ENCODE peak calls at places on chromosome 3, in six cellular contexts. A is transverse colon, O is cardiac muscle cell, U is sigmoid colon, D is K562, H is cardiac fibroblast. X is an unnamed sample.

GRCh38 chr3:88003115-88003755 is 55.6 kb downstream of the CGGBP1 start:
- DNase-seq in A (no peak), H (peak), O (peak), U (no peak), D (peak), X (peak)

GRCh38 chr3:73503781-73504180 is 121.0 kb downstream of the PDZRN3 start:
- DNase-seq in H (no peak), U (no peak), A (no peak), D (no peak), O (no peak), X (no peak)

GRCh38 chr3:40309439-40309924 is at the start of gene EIF1B:
- DNase-seq in H (peak), U (peak), A (peak), O (peak), D (peak), X (peak)

GRCh38 chr3:186967686-186968085 is 37.4 kb downstream of the ST6GAL1 start:
- DNase-seq in H (no peak), O (no peak), D (no peak), A (no peak), U (no peak), X (no peak)

GRCh38 chr3:77014236-77014635 is 25.7 kb upstream of the ROBO2 start:
- DNase-seq in O (peak), H (no peak), U (no peak), D (peak), A (no peak), X (no peak)

GRCh38 chr3:118548434-118548833 is 486.2 kb downstream of the IGSF11 start:
- DNase-seq in D (no peak), U (no peak), H (peak), A (no peak), O (no peak), X (no peak)

GRCh38 chr3:59085976-59086375 is 36.2 kb upstream of the CFAP20DC start:
- DNase-seq in O (no peak), U (no peak), H (no peak), D (no peak), A (no peak), X (no peak)

GRCh38 chr3:186216903-186217819 is 108.3 kb upstream of the ETV5 start:
- DNase-seq in A (no peak), H (peak), D (no peak), O (no peak), U (no peak), X (no peak)

GRCh38 chr3:20104167-20104661 is 64.0 kb downstream of the KAT2B start:
- DNase-seq in A (peak), H (no peak), U (no peak), D (no peak), O (no peak), X (no peak)

GRCh38 chr3:72277710-72278109 is 492.8 kb upstream of the PROK2 start:
- DNase-seq in U (no peak), O (no peak), A (no peak), D (no peak), H (no peak), X (no peak)

GRCh38 chr3:195115598-195115905 is 155.4 kb downstream of the XXYLT1 start:
- DNase-seq in H (no peak), A (no peak), D (no peak), O (no peak), U (no peak), X (no peak)

GRCh38 chr3:56424885-56425284 is 43.4 kb downstream of the ERC2 start:
- DNase-seq in H (no peak), U (no peak), A (no peak), D (no peak), O (no peak), X (no peak)

GRCh38 chr3:195895900-195896360 is 12.4 kb downstream of the TNK2 start:
- DNase-seq in D (peak), U (peak), A (peak), H (no peak), O (peak), X (no peak)

GRCh38 chr3:10334461-10334860 is 13.5 kb upstream of the SEC13 start:
- DNase-seq in U (no peak), A (no peak), D (peak), O (no peak), H (peak), X (peak)

GRCh38 chr3:102020670-102021069 is 171.4 kb downstream of the NFKBIZ start:
- DNase-seq in H (no peak), O (no peak), A (no peak), D (no peak), U (no peak), X (no peak)

GRCh38 chr3:33218446-33219174 is at the start of gene SUSD5:
- DNase-seq in O (peak), A (no peak), H (peak), U (no peak), D (no peak), X (peak)

GRCh38 chr3:141306922-141307321 is 61.4 kb upstream of the ZBTB38 start:
- DNase-seq in O (no peak), A (no peak), U (no peak), D (no peak), H (no peak), X (no peak)

GRCh38 chr3:148459931-148460513 is 237.7 kb upstream of the AGTR1 start:
- DNase-seq in U (no peak), D (peak), H (peak), A (no peak), O (no peak), X (no peak)

GRCh38 chr3:139935071-139935865 is at the start of gene CLSTN2:
- DNase-seq in D (peak), U (peak), A (peak), H (peak), O (peak), X (peak)

GRCh38 chr3:116667791-116668190 is 41.8 kb upstream of the TUSC7 start:
- DNase-seq in A (no peak), D (no peak), O (no peak), H (no peak), U (no peak), X (no peak)

GRCh38 chr3:52719618-52720017 is 13.7 kb downstream of the SPCS1 start:
- DNase-seq in D (no peak), O (no peak), A (no peak), U (no peak), H (no peak), X (no peak)

GRCh38 chr3:52722491-52722890 is 16.6 kb downstream of the SPCS1 start:
- DNase-seq in A (no peak), D (no peak), H (no peak), U (no peak), O (no peak), X (no peak)

GRCh38 chr3:52721742-52722033 is 15.8 kb downstream of the SPCS1 start:
- DNase-seq in H (no peak), A (no peak), O (no peak), D (no peak), U (no peak), X (no peak)

GRCh38 chr3:52723935-52724334 is 18.0 kb downstream of the SPCS1 start:
- DNase-seq in D (no peak), U (no peak), H (no peak), O (no peak), A (no peak), X (no peak)

GRCh38 chr3:52721002-52721741 is 15.3 kb downstream of the SPCS1 start:
- DNase-seq in O (no peak), U (no peak), D (no peak), H (peak), A (no peak), X (no peak)
- TF ChIP-seq CTCF in O (no peak), U (no peak), D (no peak), H (no peak), A (no peak), X (no peak)

GRCh38 chr3:52280046-52280445 is 1.6 kb upstream of the WDR82 start:
- DNase-seq in O (peak), U (no peak), A (no peak), H (peak), D (peak), X (no peak)

GRCh38 chr3:52277071-52277964 is 1.1 kb downstream of the WDR82 start:
- DNase-seq in O (peak), A (peak), D (peak), U (peak), H (peak), X (peak)

GRCh38 chr3:52278510-52279069 is at the start of gene WDR82:
- DNase-seq in D (peak), U (peak), H (peak), O (peak), A (peak), X (peak)

GRCh38 chr3:52281980-52282801 is 3.7 kb upstream of the WDR82 start:
- DNase-seq in D (no peak), H (peak), U (no peak), A (no peak), O (no peak), X (no peak)

DNA sequence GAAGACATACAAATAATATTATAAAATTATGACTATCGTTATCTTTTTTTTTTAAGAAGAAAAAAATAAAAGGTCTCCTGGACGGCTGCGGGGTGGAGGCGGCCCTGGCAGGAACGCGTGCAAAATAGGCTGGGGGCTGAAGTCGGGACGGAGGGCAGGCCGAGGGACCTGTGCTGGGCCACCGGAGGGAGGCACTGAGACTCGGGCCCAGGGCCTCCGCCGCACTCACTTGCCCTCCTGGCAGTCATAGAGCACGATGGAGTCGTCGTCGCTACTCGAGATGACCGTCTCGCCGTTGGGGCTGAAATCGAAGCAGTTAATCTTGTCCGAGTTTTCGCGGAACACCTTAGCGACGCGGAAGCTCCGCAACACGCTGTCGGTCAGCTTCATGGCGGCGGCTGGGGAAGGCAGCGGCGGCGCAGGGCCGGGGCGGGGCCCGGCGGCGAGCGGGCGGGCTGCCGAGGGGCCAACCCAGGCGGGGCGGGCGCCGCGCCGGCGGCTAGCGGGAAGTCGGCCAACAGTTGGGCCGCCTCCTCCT is 408 bp downstream of the WDR82 start:
- DNase-seq in A (no peak), U (peak), H (no peak), O (peak), D (no peak), X (peak)
- TF ChIP-seq CTCF in A (peak), U (peak), H (peak), O (peak), D (peak), X (no peak)

DNA sequence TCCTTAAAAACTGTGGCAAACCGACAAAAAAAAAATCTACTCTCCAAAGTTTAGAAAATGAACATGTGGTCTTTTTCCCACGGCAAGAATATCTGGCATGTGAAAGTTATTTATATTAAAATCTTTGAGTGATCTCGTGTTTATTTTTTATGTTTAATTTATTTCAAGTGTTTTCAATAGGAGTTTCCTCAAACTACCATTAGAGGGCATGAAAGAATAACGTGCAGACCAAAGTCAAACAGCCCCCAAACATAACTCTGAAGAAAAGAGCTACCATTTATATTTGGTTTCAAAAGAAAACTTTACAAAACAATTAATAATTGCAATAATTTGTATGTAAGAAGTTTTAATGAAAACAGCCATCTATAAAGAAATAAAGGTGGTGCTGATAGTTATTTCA is 286.3 kb downstream of the ZIC4 start:
- DNase-seq in A (no peak), H (peak), U (no peak), D (no peak), O (peak), X (no peak)
- TF ChIP-seq CTCF in A (peak), H (peak), U (no peak), D (peak), O (peak), X (peak)

GRCh38 chr3:177521305-177521704 is 324.0 kb upstream of the TBL1XR1 start:
- DNase-seq in O (no peak), H (no peak), U (no peak), D (no peak), A (peak), X (no peak)
- TF ChIP-seq CTCF in O (no peak), H (no peak), U (no peak), D (no peak), A (peak), X (no peak)

GRCh38 chr3:62562596-62562995 is 189.2 kb upstream of the FEZF2 start:
- DNase-seq in H (peak), O (no peak), U (no peak), A (no peak), D (no peak), X (no peak)
- TF ChIP-seq CTCF in H (no peak), O (no peak), U (no peak), A (no peak), D (no peak), X (no peak)

DNA sequence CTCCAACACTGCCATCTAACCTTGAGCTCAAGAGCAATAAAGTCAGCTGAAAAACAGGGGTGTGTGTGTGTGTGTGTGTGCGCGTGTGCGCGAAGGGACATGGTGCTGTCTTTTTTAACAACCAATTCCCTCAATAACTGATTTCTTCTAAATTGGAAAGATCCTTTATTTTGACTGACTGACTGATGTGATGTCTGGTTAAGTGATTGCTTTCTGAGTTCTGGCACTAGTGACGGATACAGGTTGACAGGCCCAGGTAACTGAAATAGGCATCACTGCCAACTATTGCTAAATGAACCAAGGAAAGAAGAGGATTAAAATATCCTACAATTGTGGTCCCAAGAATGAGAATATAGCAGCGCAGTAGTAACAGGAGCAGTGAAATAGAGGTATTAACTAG is 405.4 kb downstream of the ZNF385D start:
- DNase-seq in H (no peak), O (no peak), D (no peak), A (no peak), U (no peak), X (no peak)
- TF ChIP-seq CTCF in H (no peak), O (no peak), D (no peak), A (no peak), U (no peak), X (no peak)

DNA sequence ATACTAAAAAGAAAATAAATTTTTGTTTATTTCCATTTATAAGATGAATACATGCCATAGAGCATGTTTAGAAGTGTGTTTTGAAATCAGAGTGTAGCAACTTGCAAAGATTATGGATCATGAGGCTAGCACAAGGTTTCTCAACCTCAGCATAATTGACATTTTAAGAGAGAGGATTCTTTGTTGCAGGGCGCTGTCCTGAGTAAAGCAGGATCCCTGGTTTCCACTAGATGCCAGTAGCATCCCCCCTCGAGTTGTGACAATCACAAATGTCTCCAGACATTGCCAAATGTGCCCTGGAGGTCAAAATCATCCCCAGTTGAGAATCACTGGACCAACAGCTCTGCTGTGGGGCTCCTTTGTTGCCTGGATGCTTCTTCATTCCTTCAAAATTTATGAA is 128.5 kb upstream of the RBMS3 start:
- DNase-seq in D (no peak), O (no peak), H (no peak), A (no peak), U (no peak), X (no peak)
- TF ChIP-seq CTCF in D (no peak), O (no peak), H (peak), A (no peak), U (no peak), X (no peak)

GRCh38 chr3:172202797-172203196 is 163.4 kb downstream of the FNDC3B start:
- DNase-seq in H (no peak), A (no peak), O (no peak), D (no peak), U (no peak), X (no peak)

GRCh38 chr3:172201136-172201989 is 162.0 kb downstream of the FNDC3B start:
- DNase-seq in O (no peak), U (peak), H (peak), A (peak), D (peak), X (no peak)

GRCh38 chr3:172199850-172200369 is 160.5 kb downstream of the FNDC3B start:
- DNase-seq in U (no peak), O (no peak), A (no peak), D (no peak), H (no peak), X (no peak)

GRCh38 chr3:172203522-172204258 is 164.3 kb downstream of the FNDC3B start:
- DNase-seq in H (no peak), D (no peak), U (no peak), A (no peak), O (no peak), X (no peak)

GRCh38 chr3:172201990-172202318 is 162.6 kb downstream of the FNDC3B start:
- DNase-seq in U (no peak), D (peak), O (no peak), A (no peak), H (peak), X (no peak)
- TF ChIP-seq CTCF in U (no peak), D (no peak), O (no peak), A (no peak), H (peak), X (no peak)